ENCODE peak calls at places on chromosome 13, in five cellular contexts. Z is heart right ventricle, Y is fibroblast of lung, F is tibial nerve, B is neural progenitor cell. V is an unnamed sample.

GRCh38 chr13:31001647-31002046 is 69.2 kb downstream of the TEX26 start:
- DNase-seq in Z (no peak), Y (peak; percentile 63), F (no peak), B (no peak), V (no peak)

GRCh38 chr13:98976338-98976737 is 1.5 kb downstream of the DOCK9 start:
- DNase-seq in Z (no peak), Y (peak; percentile 57), F (no peak), B (no peak), V (no peak)

GRCh38 chr13:30844548-30845296 is 61.3 kb upstream of the MEDAG start:
- DNase-seq in Z (no peak), Y (no peak), F (no peak), B (no peak), V (no peak)

GRCh38 chr13:94329277-94329676 is 150.2 kb downstream of the DCT start:
- DNase-seq in Z (no peak), Y (peak; percentile 76), F (no peak), B (no peak), V (no peak)

GRCh38 chr13:43389573-43389972 is 366.2 kb downstream of the DNAJC15 start:
- DNase-seq in Z (no peak), Y (no peak), F (no peak), B (no peak), V (no peak)

GRCh38 chr13:74132152-74132767 is 1.9 kb downstream of the KLF12 start:
- DNase-seq in Z (no peak), Y (peak; percentile 52), F (no peak), B (peak; percentile 3), V (no peak)

GRCh38 chr13:37736040-37736439 is 133.5 kb downstream of the TRPC4 start:
- DNase-seq in Z (no peak), Y (no peak), F (no peak), B (peak; percentile 66), V (no peak)

GRCh38 chr13:32314271-32314967 is 744 bp downstream of the ZAR1L start:
- DNase-seq in Z (peak; percentile 48), Y (no peak), F (peak; percentile 23), B (no peak), V (peak; percentile 57)

GRCh38 chr13:93388701-93389100 is 162.1 kb downstream of the GPC6 start:
- DNase-seq in Z (no peak), Y (peak; percentile 62), F (no peak), B (no peak), V (no peak)

GRCh38 chr13:23715762-23716235 is 145.6 kb downstream of the TNFRSF19 start:
- DNase-seq in Z (no peak), Y (no peak), F (no peak), B (no peak), V (no peak)

GRCh38 chr13:72453161-72453560 is 274.3 kb downstream of the MZT1 start:
- DNase-seq in Z (no peak), Y (no peak), F (no peak), B (no peak), V (no peak)

GRCh38 chr13:31160857-31161582 is 684 bp downstream of the HSPH1 start:
- DNase-seq in Z (peak; percentile 55), Y (peak; percentile 81), F (peak; percentile 19), B (peak; percentile 78), V (peak; percentile 57)

GRCh38 chr13:65595881-65596280 is 1634.3 kb downstream of the PCDH9 start:
- DNase-seq in Z (no peak), Y (peak; percentile 71), F (no peak), B (no peak), V (no peak)

GRCh38 chr13:80306573-80306972 is 34.4 kb downstream of the SPRY2 start:
- DNase-seq in Z (no peak), Y (no peak), F (no peak), B (no peak), V (no peak)

GRCh38 chr13:80721689-80722088 is 380.8 kb upstream of the SPRY2 start:
- DNase-seq in Z (no peak), Y (no peak), F (no peak), B (no peak), V (no peak)

GRCh38 chr13:35731471-35731870 is 255.0 kb upstream of the MAB21L1 start:
- DNase-seq in Z (no peak), Y (no peak), F (no peak), B (no peak), V (no peak)

GRCh38 chr13:89784161-89784809 is 1563.2 kb upstream of the MIR17HG start:
- DNase-seq in Z (no peak), Y (no peak), F (no peak), B (no peak), V (no peak)

GRCh38 chr13:97261254-97262015 is 39.3 kb downstream of the MBNL2 start:
- DNase-seq in Z (no peak), Y (no peak), F (no peak), B (no peak), V (no peak)

GRCh38 chr13:111911141-111911720 is 155.7 kb upstream of the SOX1 start:
- DNase-seq in Z (no peak), Y (no peak), F (no peak), B (no peak), V (no peak)

GRCh38 chr13:98930014-98930625 is 47.7 kb downstream of the DOCK9 start:
- DNase-seq in Z (no peak), Y (no peak), F (no peak), B (no peak), V (peak; percentile 54)

GRCh38 chr13:37870895-37871550 is 1.5 kb upstream of the TRPC4 start:
- DNase-seq in Z (no peak), Y (peak; percentile 81), F (no peak), B (peak; percentile 61), V (no peak)

GRCh38 chr13:50334092-50334778 is 319.0 kb downstream of the KCNRG start:
- DNase-seq in Z (no peak), Y (no peak), F (no peak), B (no peak), V (no peak)

GRCh38 chr13:50222569-50223332 is 207.5 kb downstream of the KCNRG start:
- DNase-seq in Z (peak; percentile 76), Y (peak; percentile 77), F (peak; percentile 62), B (no peak), V (peak; percentile 80)

GRCh38 chr13:30334663-30335386 is 27.5 kb upstream of the KATNAL1 start:
- DNase-seq in Z (no peak), Y (no peak), F (no peak), B (peak; percentile 64), V (no peak)

GRCh38 chr13:80050252-80050651 is 290.7 kb downstream of the SPRY2 start:
- DNase-seq in Z (no peak), Y (peak; percentile 68), F (no peak), B (no peak), V (no peak)

GRCh38 chr13:31909889-31910551 is 121.6 kb upstream of the FRY start:
- DNase-seq in Z (no peak), Y (peak; percentile 41), F (no peak), B (peak; percentile 75), V (no peak)

GRCh38 chr13:64538711-64539110 is 2691.4 kb downstream of the PCDH9 start:
- DNase-seq in Z (no peak), Y (peak; percentile 5), F (no peak), B (no peak), V (no peak)

GRCh38 chr13:51303063-51303552 is 36.4 kb upstream of the SERPINE3 start:
- DNase-seq in Z (no peak), Y (no peak), F (no peak), B (peak; percentile 91), V (no peak)

GRCh38 chr13:67119481-67119883 is 110.7 kb downstream of the PCDH9 start:
- DNase-seq in Z (no peak), Y (peak; percentile 96), F (no peak), B (no peak), V (no peak)
- H3K27ac ChIP-seq in Z (no peak overlapping the region), Y (no peak overlapping the region), F (no peak overlapping the region), B (no peak overlapping the region), V (no peak overlapping the region)

GRCh38 chr13:33953781-33954180 is 135.8 kb downstream of the RFC3 start:
- DNase-seq in Z (no peak), Y (peak; percentile 52), F (no peak), B (no peak), V (no peak)

GRCh38 chr13:33953203-33953602 is 135.3 kb downstream of the RFC3 start:
- DNase-seq in Z (no peak), Y (peak; percentile 83), F (no peak), B (no peak), V (no peak)

GRCh38 chr13:33963134-33963533 is 145.2 kb downstream of the RFC3 start:
- DNase-seq in Z (no peak), Y (no peak), F (no peak), B (no peak), V (no peak)

GRCh38 chr13:33958964-33959363 is 141.0 kb downstream of the RFC3 start:
- DNase-seq in Z (no peak), Y (no peak), F (no peak), B (no peak), V (no peak)

DNA sequence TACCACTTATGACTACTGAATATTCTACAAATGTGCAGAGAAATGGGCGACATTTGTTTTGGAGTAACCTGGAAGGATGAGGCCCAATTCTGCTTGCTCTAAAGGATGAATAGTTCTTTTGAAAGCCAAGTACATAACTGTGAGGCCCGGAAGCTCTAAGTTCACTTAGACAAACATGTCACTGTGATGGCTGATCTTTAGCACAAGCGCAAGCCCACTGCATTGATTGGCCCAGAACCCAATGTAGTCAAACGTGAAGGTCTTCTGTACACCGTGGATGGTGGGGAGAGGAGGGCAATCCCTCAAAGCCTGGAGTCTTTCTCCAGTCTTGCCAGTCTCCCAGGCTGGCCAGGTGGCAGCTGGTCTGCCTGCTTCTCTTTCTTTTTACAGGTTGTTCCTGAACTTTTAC is 139.6 kb downstream of the RFC3 start:
- DNase-seq in Z (no peak), Y (no peak), F (no peak), B (no peak), V (no peak)
- TF ChIP-seq CTCF in Z (no peak), Y (no peak), F (no peak), B (no peak), V (no peak)

DNA sequence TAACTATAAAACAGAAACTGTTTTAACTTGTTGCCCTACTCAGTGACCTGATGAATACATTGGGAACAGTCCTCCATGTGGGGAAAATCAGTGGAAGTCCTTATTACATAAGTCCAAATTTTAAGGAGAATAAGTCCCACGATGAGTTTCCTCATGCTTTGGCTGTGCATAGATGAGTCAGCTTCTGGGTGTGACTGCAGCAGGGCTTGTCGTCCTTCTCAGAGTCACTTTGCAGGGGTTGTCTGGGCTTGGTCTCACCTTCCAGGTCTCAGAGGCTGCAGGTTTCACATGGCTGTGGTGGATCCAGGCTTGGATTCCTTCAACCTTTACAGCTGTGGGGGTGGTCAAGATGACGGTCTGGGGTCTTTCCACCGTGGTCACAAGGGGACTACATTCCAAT is 85.6 kb downstream of the SLC25A15 start:
- DNase-seq in Z (no peak), Y (no peak), F (no peak), B (no peak), V (no peak)
- H3K9me3 ChIP-seq in Z (peaks cover 97% of the 10 kb centered on the region), Y (no peaks in the 10 kb centered on the region), F (peaks cover 31% of the 10 kb centered on the region), B (no peaks in the 10 kb centered on the region), V (peaks cover 14% of the 10 kb centered on the region)

GRCh38 chr13:110136660-110137585 is 170.0 kb downstream of the COL4A1 start:
- DNase-seq in Z (no peak), Y (no peak), F (no peak), B (peak; percentile 68), V (no peak)
- H3K27ac ChIP-seq in Z (peak overlapping the region; percentile 85), Y (no peak overlapping the region), F (no peak overlapping the region), B (peak overlapping the region; percentile 39), V (peak overlapping the region; percentile 79)

V was measured in psoas muscle.